ENCODE peak calls at places on chromosome 10, in nine cellular contexts. One of them, this sample, is unnamed.

GRCh38 chr10:74322565-74322964 is 171.5 kb downstream of the ADK start:
- DNase-seq in AG08395: no peak
- DNase-seq in HEK293T: no peak
- DNase-seq in neural progenitor cell: no peak
- DNase-seq in AG09319: no peak
- DNase-seq in activated CD4-positive, alpha-beta T cell treated with anti-CD3 and anti-CD28 coated beads, Interleukin-2, amount 50 U/mL, for 48 hours: no peak
- DNase-seq in H7: no peak
- DNase-seq in RCC 7860: no peak
- DNase-seq in stimulated activated CD8-positive, alpha-beta memory T cell treated with anti-CD3 and anti-CD28 coated beads, Interleukin-12 subunit alpha, Interleukin-12 subunit beta, amount 100 ng/mL, for 1 hour: no peak
- DNase-seq in this sample: no peak

GRCh38 chr10:69835875-69836727 is 34.4 kb downstream of the COL13A1 start:
- DNase-seq in H7: no peak
- DNase-seq in RCC 7860: no peak
- DNase-seq in stimulated activated CD8-positive, alpha-beta memory T cell treated with anti-CD3 and anti-CD28 coated beads, Interleukin-12 subunit alpha, Interleukin-12 subunit beta, amount 100 ng/mL, for 1 hour: no peak
- DNase-seq in neural progenitor cell: no peak
- DNase-seq in AG08395: no peak
- DNase-seq in HEK293T: no peak
- DNase-seq in activated CD4-positive, alpha-beta T cell treated with anti-CD3 and anti-CD28 coated beads, Interleukin-2, amount 50 U/mL, for 48 hours: no peak
- DNase-seq in AG09319: no peak
- DNase-seq in this sample: no peak

GRCh38 chr10:114208351-114208750 is 29.2 kb downstream of the TDRD1 start:
- DNase-seq in AG08395: no peak
- DNase-seq in neural progenitor cell: peak; percentile 60
- DNase-seq in activated CD4-positive, alpha-beta T cell treated with anti-CD3 and anti-CD28 coated beads, Interleukin-2, amount 50 U/mL, for 48 hours: no peak
- DNase-seq in H7: no peak
- DNase-seq in HEK293T: peak; percentile 26
- DNase-seq in stimulated activated CD8-positive, alpha-beta memory T cell treated with anti-CD3 and anti-CD28 coated beads, Interleukin-12 subunit alpha, Interleukin-12 subunit beta, amount 100 ng/mL, for 1 hour: no peak
- DNase-seq in RCC 7860: no peak
- DNase-seq in AG09319: no peak
- DNase-seq in this sample: no peak

GRCh38 chr10:133125901-133126300 is 34.1 kb upstream of the KNDC1 start:
- DNase-seq in AG08395: no peak
- DNase-seq in activated CD4-positive, alpha-beta T cell treated with anti-CD3 and anti-CD28 coated beads, Interleukin-2, amount 50 U/mL, for 48 hours: no peak
- DNase-seq in neural progenitor cell: no peak
- DNase-seq in AG09319: no peak
- DNase-seq in HEK293T: no peak
- DNase-seq in H7: peak; percentile 39
- DNase-seq in RCC 7860: no peak
- DNase-seq in stimulated activated CD8-positive, alpha-beta memory T cell treated with anti-CD3 and anti-CD28 coated beads, Interleukin-12 subunit alpha, Interleukin-12 subunit beta, amount 100 ng/mL, for 1 hour: no peak
- DNase-seq in this sample: no peak

GRCh38 chr10:110040767-110041478 is 33.1 kb downstream of the ADD3 start:
- DNase-seq in neural progenitor cell: no peak
- DNase-seq in AG08395: no peak
- DNase-seq in stimulated activated CD8-positive, alpha-beta memory T cell treated with anti-CD3 and anti-CD28 coated beads, Interleukin-12 subunit alpha, Interleukin-12 subunit beta, amount 100 ng/mL, for 1 hour: no peak
- DNase-seq in RCC 7860: peak; percentile 84
- DNase-seq in activated CD4-positive, alpha-beta T cell treated with anti-CD3 and anti-CD28 coated beads, Interleukin-2, amount 50 U/mL, for 48 hours: no peak
- DNase-seq in H7: no peak
- DNase-seq in HEK293T: no peak
- DNase-seq in AG09319: no peak
- DNase-seq in this sample: no peak

GRCh38 chr10:86169506-86170254 is 196.9 kb downstream of the GRID1 start:
- DNase-seq in H7: no peak
- DNase-seq in RCC 7860: no peak
- DNase-seq in activated CD4-positive, alpha-beta T cell treated with anti-CD3 and anti-CD28 coated beads, Interleukin-2, amount 50 U/mL, for 48 hours: no peak
- DNase-seq in HEK293T: no peak
- DNase-seq in neural progenitor cell: no peak
- DNase-seq in AG09319: no peak
- DNase-seq in stimulated activated CD8-positive, alpha-beta memory T cell treated with anti-CD3 and anti-CD28 coated beads, Interleukin-12 subunit alpha, Interleukin-12 subunit beta, amount 100 ng/mL, for 1 hour: no peak
- DNase-seq in AG08395: no peak
- DNase-seq in this sample: no peak

GRCh38 chr10:58967551-58968418 is 208.7 kb upstream of the PHYHIPL start:
- DNase-seq in neural progenitor cell: peak; percentile 85
- DNase-seq in RCC 7860: peak; percentile 13
- DNase-seq in AG08395: peak; percentile 35
- DNase-seq in stimulated activated CD8-positive, alpha-beta memory T cell treated with anti-CD3 and anti-CD28 coated beads, Interleukin-12 subunit alpha, Interleukin-12 subunit beta, amount 100 ng/mL, for 1 hour: no peak
- DNase-seq in activated CD4-positive, alpha-beta T cell treated with anti-CD3 and anti-CD28 coated beads, Interleukin-2, amount 50 U/mL, for 48 hours: no peak
- DNase-seq in AG09319: no peak
- DNase-seq in HEK293T: peak; percentile 23
- DNase-seq in H7: peak; percentile 56
- DNase-seq in this sample: no peak

GRCh38 chr10:52979295-52980025 is 206.9 kb upstream of the MBL2 start:
- DNase-seq in AG09319: no peak
- DNase-seq in neural progenitor cell: no peak
- DNase-seq in activated CD4-positive, alpha-beta T cell treated with anti-CD3 and anti-CD28 coated beads, Interleukin-2, amount 50 U/mL, for 48 hours: no peak
- DNase-seq in stimulated activated CD8-positive, alpha-beta memory T cell treated with anti-CD3 and anti-CD28 coated beads, Interleukin-12 subunit alpha, Interleukin-12 subunit beta, amount 100 ng/mL, for 1 hour: no peak
- DNase-seq in RCC 7860: no peak
- DNase-seq in AG08395: no peak
- DNase-seq in HEK293T: no peak
- DNase-seq in H7: no peak
- DNase-seq in this sample: no peak

GRCh38 chr10:48206470-48207250 is 67.8 kb downstream of the FRMPD2 start:
- DNase-seq in H7: no peak
- DNase-seq in AG09319: no peak
- DNase-seq in AG08395: no peak
- DNase-seq in HEK293T: no peak
- DNase-seq in stimulated activated CD8-positive, alpha-beta memory T cell treated with anti-CD3 and anti-CD28 coated beads, Interleukin-12 subunit alpha, Interleukin-12 subunit beta, amount 100 ng/mL, for 1 hour: no peak
- DNase-seq in neural progenitor cell: no peak
- DNase-seq in activated CD4-positive, alpha-beta T cell treated with anti-CD3 and anti-CD28 coated beads, Interleukin-2, amount 50 U/mL, for 48 hours: no peak
- DNase-seq in RCC 7860: no peak
- DNase-seq in this sample: no peak

This sample was measured in HFF-Myc.